ENCODE peak calls at places on chromosomes 4 and X, in five cellular contexts. F, O, Y, N and R are unnamed samples.

GRCh38 chrX:47223476-47224250 is 5.2 kb downstream of the CDK16 start:
- DNase-seq in F (no peak), O (no peak), Y (no peak), N (no peak), R (no peak)

GRCh38 chr4:158255727-158256324 is 45.5 kb downstream of the TMEM144 start:
- DNase-seq in F (no peak), O (peak; percentile 66), Y (no peak), N (peak; percentile 16), R (peak; percentile 61)

GRCh38 chrX:153925387-153925738 is 701 bp downstream of the ARHGAP4 start:
- DNase-seq in F (no peak), O (no peak), Y (no peak), N (no peak), R (no peak)

GRCh38 chr4:177640864-177641263 is 198.6 kb upstream of the AGA start:
- DNase-seq in F (no peak), O (no peak), Y (no peak), N (no peak), R (no peak)

GRCh38 chr4:73589261-73589847 is 30.9 kb downstream of the RASSF6 start:
- DNase-seq in F (no peak), O (peak; percentile 54), Y (no peak), N (no peak), R (no peak)

GRCh38 chr4:153725070-153725810 is 34.6 kb downstream of the RNF175 start:
- DNase-seq in F (no peak), O (no peak), Y (no peak), N (no peak), R (no peak)

GRCh38 chrX:2828404-2829065 is at the start of gene GYG2:
- DNase-seq in F (no peak), O (peak; percentile 58), Y (no peak), N (peak; percentile 22), R (peak; percentile 83)

GRCh38 chr4:112284662-112285411 is 867 bp downstream of the TIFA start:
- DNase-seq in F (no peak), O (peak; percentile 55), Y (peak; percentile 50), N (no peak), R (peak; percentile 60)

GRCh38 chr4:155271557-155271956 is 63.1 kb downstream of the NPY2R start:
- DNase-seq in F (no peak), O (peak; percentile 2), Y (no peak), N (no peak), R (peak; percentile 9)